ENCODE peak calls at places on chromosomes 5 and 9, in five cellular contexts. One of them, this sample, is unnamed.
A peak's percentile ranks its signal among the peaks of the same experiment; 100 is the strongest.

GRCh38 chr5:53006920-53007890 is 18.1 kb downstream of the ITGA2 start:
- DNase-seq in NCI-H2081: no peak
- DNase-seq in D341Med: no peak
- DNase-seq in activated T-helper 1 cell treated with anti-CD3 and anti-CD28 coated beads, Interleukin-12 subunit alpha, Interleukin-12 subunit beta, Interleukin-2, Interleukin-4 antibody, amounts not matched to agents 30 ng/mL and 10 ng/mL and 1 ng/mL, durations not matched to agents 14 hours and 24 hours and 36 hours: no peak
- DNase-seq in activated CD4-positive, CD25-positive, alpha-beta regulatory T cell: no peak
- DNase-seq in this sample: no peak

GRCh38 chr5:122311888-122312669 is at the start of gene SNCAIP:
- DNase-seq in NCI-H2081: no peak
- DNase-seq in D341Med: peak; percentile 63
- DNase-seq in activated T-helper 1 cell treated with anti-CD3 and anti-CD28 coated beads, Interleukin-12 subunit alpha, Interleukin-12 subunit beta, Interleukin-2, Interleukin-4 antibody, amounts not matched to agents 30 ng/mL and 10 ng/mL and 1 ng/mL, durations not matched to agents 14 hours and 24 hours and 36 hours: no peak
- DNase-seq in activated CD4-positive, CD25-positive, alpha-beta regulatory T cell: no peak
- DNase-seq in this sample: no peak

GRCh38 chr5:66442951-66443445 is 153.2 kb upstream of the MAST4 start:
- DNase-seq in NCI-H2081: no peak
- DNase-seq in D341Med: no peak
- DNase-seq in activated T-helper 1 cell treated with anti-CD3 and anti-CD28 coated beads, Interleukin-12 subunit alpha, Interleukin-12 subunit beta, Interleukin-2, Interleukin-4 antibody, amounts not matched to agents 30 ng/mL and 10 ng/mL and 1 ng/mL, durations not matched to agents 14 hours and 24 hours and 36 hours: no peak
- DNase-seq in activated CD4-positive, CD25-positive, alpha-beta regulatory T cell: no peak
- DNase-seq in this sample: no peak

GRCh38 chr5:86971034-86971511 is 296.6 kb upstream of the RASA1 start:
- DNase-seq in NCI-H2081: no peak
- DNase-seq in D341Med: peak; percentile 19
- DNase-seq in activated T-helper 1 cell treated with anti-CD3 and anti-CD28 coated beads, Interleukin-12 subunit alpha, Interleukin-12 subunit beta, Interleukin-2, Interleukin-4 antibody, amounts not matched to agents 30 ng/mL and 10 ng/mL and 1 ng/mL, durations not matched to agents 14 hours and 24 hours and 36 hours: no peak
- DNase-seq in activated CD4-positive, CD25-positive, alpha-beta regulatory T cell: no peak
- DNase-seq in this sample: no peak

GRCh38 chr5:156879665-156880285 is 29.7 kb downstream of the PPP1R2B start:
- DNase-seq in NCI-H2081: peak; percentile 62
- DNase-seq in D341Med: peak; percentile 21
- DNase-seq in activated T-helper 1 cell treated with anti-CD3 and anti-CD28 coated beads, Interleukin-12 subunit alpha, Interleukin-12 subunit beta, Interleukin-2, Interleukin-4 antibody, amounts not matched to agents 30 ng/mL and 10 ng/mL and 1 ng/mL, durations not matched to agents 14 hours and 24 hours and 36 hours: no peak
- DNase-seq in activated CD4-positive, CD25-positive, alpha-beta regulatory T cell: no peak
- DNase-seq in this sample: no peak

GRCh38 chr5:144711172-144711571 is 540.5 kb downstream of the KCTD16 start:
- DNase-seq in NCI-H2081: no peak
- DNase-seq in D341Med: no peak
- DNase-seq in activated T-helper 1 cell treated with anti-CD3 and anti-CD28 coated beads, Interleukin-12 subunit alpha, Interleukin-12 subunit beta, Interleukin-2, Interleukin-4 antibody, amounts not matched to agents 30 ng/mL and 10 ng/mL and 1 ng/mL, durations not matched to agents 14 hours and 24 hours and 36 hours: no peak
- DNase-seq in activated CD4-positive, CD25-positive, alpha-beta regulatory T cell: no peak
- DNase-seq in this sample: no peak

GRCh38 chr5:149959406-149960236 is 937 bp upstream of the SLC26A2 start:
- DNase-seq in NCI-H2081: no peak
- DNase-seq in D341Med: peak; percentile 56
- DNase-seq in activated T-helper 1 cell treated with anti-CD3 and anti-CD28 coated beads, Interleukin-12 subunit alpha, Interleukin-12 subunit beta, Interleukin-2, Interleukin-4 antibody, amounts not matched to agents 30 ng/mL and 10 ng/mL and 1 ng/mL, durations not matched to agents 14 hours and 24 hours and 36 hours: peak; percentile 38
- DNase-seq in activated CD4-positive, CD25-positive, alpha-beta regulatory T cell: no peak
- DNase-seq in this sample: peak; percentile 37

GRCh38 chr5:158513490-158514301 is 586.0 kb downstream of the EBF1 start:
- DNase-seq in NCI-H2081: no peak
- DNase-seq in D341Med: no peak
- DNase-seq in activated T-helper 1 cell treated with anti-CD3 and anti-CD28 coated beads, Interleukin-12 subunit alpha, Interleukin-12 subunit beta, Interleukin-2, Interleukin-4 antibody, amounts not matched to agents 30 ng/mL and 10 ng/mL and 1 ng/mL, durations not matched to agents 14 hours and 24 hours and 36 hours: no peak
- DNase-seq in activated CD4-positive, CD25-positive, alpha-beta regulatory T cell: no peak
- DNase-seq in this sample: no peak

GRCh38 chr5:1004598-1005361 is 3.8 kb upstream of the NKD2 start:
- DNase-seq in NCI-H2081: no peak
- DNase-seq in D341Med: peak; percentile 75
- DNase-seq in activated T-helper 1 cell treated with anti-CD3 and anti-CD28 coated beads, Interleukin-12 subunit alpha, Interleukin-12 subunit beta, Interleukin-2, Interleukin-4 antibody, amounts not matched to agents 30 ng/mL and 10 ng/mL and 1 ng/mL, durations not matched to agents 14 hours and 24 hours and 36 hours: peak; percentile 42
- DNase-seq in activated CD4-positive, CD25-positive, alpha-beta regulatory T cell: no peak
- DNase-seq in this sample: peak; percentile 67

GRCh38 chr5:155700333-155700732 is 626.6 kb upstream of the SGCD start:
- DNase-seq in NCI-H2081: no peak
- DNase-seq in D341Med: no peak
- DNase-seq in activated T-helper 1 cell treated with anti-CD3 and anti-CD28 coated beads, Interleukin-12 subunit alpha, Interleukin-12 subunit beta, Interleukin-2, Interleukin-4 antibody, amounts not matched to agents 30 ng/mL and 10 ng/mL and 1 ng/mL, durations not matched to agents 14 hours and 24 hours and 36 hours: no peak
- DNase-seq in activated CD4-positive, CD25-positive, alpha-beta regulatory T cell: no peak
- DNase-seq in this sample: no peak

GRCh38 chr5:173314166-173314952 is 13.9 kb downstream of the STC2 start:
- DNase-seq in NCI-H2081: no peak
- DNase-seq in D341Med: no peak
- DNase-seq in activated T-helper 1 cell treated with anti-CD3 and anti-CD28 coated beads, Interleukin-12 subunit alpha, Interleukin-12 subunit beta, Interleukin-2, Interleukin-4 antibody, amounts not matched to agents 30 ng/mL and 10 ng/mL and 1 ng/mL, durations not matched to agents 14 hours and 24 hours and 36 hours: no peak
- DNase-seq in activated CD4-positive, CD25-positive, alpha-beta regulatory T cell: no peak
- DNase-seq in this sample: no peak

GRCh38 chr5:154755361-154756202 is at the start of gene LARP1:
- DNase-seq in NCI-H2081: peak; percentile 31
- DNase-seq in D341Med: peak; percentile 49
- DNase-seq in activated T-helper 1 cell treated with anti-CD3 and anti-CD28 coated beads, Interleukin-12 subunit alpha, Interleukin-12 subunit beta, Interleukin-2, Interleukin-4 antibody, amounts not matched to agents 30 ng/mL and 10 ng/mL and 1 ng/mL, durations not matched to agents 14 hours and 24 hours and 36 hours: peak; percentile 4
- DNase-seq in activated CD4-positive, CD25-positive, alpha-beta regulatory T cell: peak; percentile 25
- DNase-seq in this sample: no peak

GRCh38 chr5:113276001-113276400 is 158.8 kb downstream of the TSSK1B start:
- DNase-seq in NCI-H2081: no peak
- DNase-seq in D341Med: no peak
- DNase-seq in activated T-helper 1 cell treated with anti-CD3 and anti-CD28 coated beads, Interleukin-12 subunit alpha, Interleukin-12 subunit beta, Interleukin-2, Interleukin-4 antibody, amounts not matched to agents 30 ng/mL and 10 ng/mL and 1 ng/mL, durations not matched to agents 14 hours and 24 hours and 36 hours: no peak
- DNase-seq in activated CD4-positive, CD25-positive, alpha-beta regulatory T cell: no peak
- DNase-seq in this sample: no peak

GRCh38 chr5:171630047-171630669 is 155.5 kb upstream of the SMIM23 start:
- DNase-seq in NCI-H2081: peak; percentile 31
- DNase-seq in D341Med: peak; percentile 86
- DNase-seq in activated T-helper 1 cell treated with anti-CD3 and anti-CD28 coated beads, Interleukin-12 subunit alpha, Interleukin-12 subunit beta, Interleukin-2, Interleukin-4 antibody, amounts not matched to agents 30 ng/mL and 10 ng/mL and 1 ng/mL, durations not matched to agents 14 hours and 24 hours and 36 hours: no peak
- DNase-seq in activated CD4-positive, CD25-positive, alpha-beta regulatory T cell: no peak
- DNase-seq in this sample: no peak

GRCh38 chr9:125525846-125526619 is 181.0 kb downstream of the MAPKAP1 start:
- DNase-seq in NCI-H2081: no peak
- DNase-seq in D341Med: no peak
- DNase-seq in activated T-helper 1 cell treated with anti-CD3 and anti-CD28 coated beads, Interleukin-12 subunit alpha, Interleukin-12 subunit beta, Interleukin-2, Interleukin-4 antibody, amounts not matched to agents 30 ng/mL and 10 ng/mL and 1 ng/mL, durations not matched to agents 14 hours and 24 hours and 36 hours: no peak
- DNase-seq in activated CD4-positive, CD25-positive, alpha-beta regulatory T cell: no peak
- DNase-seq in this sample: no peak

GRCh38 chr9:88880194-88880593 is 111.1 kb upstream of the S1PR3 start:
- DNase-seq in NCI-H2081: no peak
- DNase-seq in D341Med: no peak
- DNase-seq in activated T-helper 1 cell treated with anti-CD3 and anti-CD28 coated beads, Interleukin-12 subunit alpha, Interleukin-12 subunit beta, Interleukin-2, Interleukin-4 antibody, amounts not matched to agents 30 ng/mL and 10 ng/mL and 1 ng/mL, durations not matched to agents 14 hours and 24 hours and 36 hours: no peak
- DNase-seq in activated CD4-positive, CD25-positive, alpha-beta regulatory T cell: no peak
- DNase-seq in this sample: no peak

This sample was measured in activated CD4-positive, alpha-beta memory T cell treated with anti-CD3 and anti-CD28 coated beads, Interleukin-2, amount 10 ng/mL, durations not matched to agents 7 days and 5 days.